ENCODE peak calls at places on chromosome 16, in seven cellular contexts. C, Y, B, E, T, Q and X are unnamed samples.

GRCh38 chr16:17483266-17483864 is 12.6 kb upstream of the XYLT1 start:
- DNase-seq in C (no peak), Y (no peak), B (no peak), E (no peak), T (no peak), Q (no peak), X (no peak)

GRCh38 chr16:75319513-75320401 is 68.3 kb upstream of the BCAR1 start:
- DNase-seq in C (no peak), Y (no peak), B (no peak), E (peak; percentile 12), T (no peak), Q (no peak), X (no peak)

GRCh38 chr16:17160285-17160854 is 310.4 kb downstream of the XYLT1 start:
- DNase-seq in C (no peak), Y (no peak), B (no peak), E (peak; percentile 31), T (no peak), Q (no peak), X (no peak)

GRCh38 chr16:89841275-89841674 is 13.0 kb downstream of the SPIRE2 start:
- DNase-seq in C (no peak), Y (no peak), B (no peak), E (no peak), T (no peak), Q (no peak), X (no peak)

GRCh38 chr16:69088684-69089083 is 16.8 kb upstream of the HAS3 start:
- DNase-seq in C (no peak), Y (no peak), B (no peak), E (no peak), T (no peak), Q (no peak), X (no peak)

GRCh38 chr16:14405611-14406537 is 224.2 kb downstream of the PARN start:
- DNase-seq in C (no peak), Y (no peak), B (no peak), E (peak; percentile 15), T (peak; percentile 33), Q (no peak), X (peak; percentile 45)

GRCh38 chr16:89096768-89097527 is 3.3 kb downstream of the ACSF3 start:
- DNase-seq in C (peak; percentile 63), Y (no peak), B (no peak), E (no peak), T (no peak), Q (no peak), X (no peak)

GRCh38 chr16:23466162-23466885 is 13.3 kb upstream of the COG7 start:
- DNase-seq in C (no peak), Y (peak; percentile 57), B (no peak), E (no peak), T (no peak), Q (peak; percentile 44), X (no peak)

GRCh38 chr16:57759541-57760356 is 24.2 kb downstream of the KATNB1 start:
- DNase-seq in C (no peak), Y (peak; percentile 62), B (no peak), E (no peak), T (no peak), Q (no peak), X (no peak)

GRCh38 chr16:24045641-24046040 is 209.9 kb downstream of the PRKCB start:
- DNase-seq in C (no peak), Y (no peak), B (no peak), E (peak; percentile 19), T (no peak), Q (peak; percentile 29), X (peak; percentile 47)

GRCh38 chr16:74608944-74609343 is 2.0 kb upstream of the GLG1 start:
- DNase-seq in C (peak; percentile 40), Y (no peak), B (no peak), E (no peak), T (no peak), Q (no peak), X (no peak)

GRCh38 chr16:49734330-49734729 is 121.6 kb downstream of the ZNF423 start:
- DNase-seq in C (no peak), Y (peak; percentile 38), B (no peak), E (no peak), T (no peak), Q (no peak), X (no peak)

GRCh38 chr16:12639044-12639443 is 164.6 kb downstream of the CPPED1 start:
- DNase-seq in C (no peak), Y (no peak), B (no peak), E (no peak), T (no peak), Q (no peak), X (no peak)

DNA sequence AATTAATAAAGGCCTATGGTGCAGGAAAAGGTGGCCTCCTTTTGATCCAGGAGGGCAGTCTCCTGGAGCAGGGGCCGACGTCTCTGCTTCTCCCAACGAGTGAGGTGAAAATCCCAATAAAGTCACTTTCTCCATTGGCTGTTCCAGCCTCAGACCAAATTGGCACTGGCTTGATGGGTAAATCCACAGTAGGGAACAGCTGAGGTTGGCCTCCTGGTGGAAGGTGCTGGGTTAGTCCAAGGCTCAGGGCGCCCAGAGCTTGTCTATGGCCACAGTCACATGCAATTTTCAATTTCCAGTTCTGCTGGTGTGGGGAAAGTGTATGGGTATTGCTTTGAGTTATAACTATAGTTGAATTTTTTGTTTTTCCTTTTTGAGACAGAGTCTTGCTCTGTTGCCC is 79.0 kb downstream of the NETO2 start:
- DNase-seq in C (no peak), Y (no peak), B (no peak), E (no peak), T (no peak), Q (no peak), X (no peak)
- TF ChIP-seq CTCF in C (no peak), Y (no peak), B (no peak), E (no peak), T (no peak), Q (no peak), X (no peak)

GRCh38 chr16:87145181-87146176 is 171.7 kb downstream of the C16orf95 start:
- DNase-seq in C (no peak), Y (no peak), B (no peak), E (no peak), T (no peak), Q (no peak), X (no peak)
- TF ChIP-seq CTCF in C (no peak), Y (no peak), B (no peak), E (no peak), T (no peak), Q (no peak), X (no peak)

GRCh38 chr16:886084-886543 is 84.7 kb downstream of the LMF1 start:
- DNase-seq in C (no peak), Y (no peak), B (peak; percentile 20), E (no peak), T (no peak), Q (no peak), X (peak; percentile 38)
- TF ChIP-seq CTCF in C (no peak), Y (no peak), B (no peak), E (no peak), T (no peak), Q (no peak), X (no peak)

GRCh38 chr16:26645629-26646028 is 421.1 kb upstream of the C16orf82 start:
- DNase-seq in C (peak; percentile 37), Y (no peak), B (no peak), E (peak; percentile 39), T (no peak), Q (no peak), X (peak; percentile 58)
- TF ChIP-seq CTCF in C (no peak), Y (peak; percentile 43), B (no peak), E (peak; percentile 68), T (no peak), Q (no peak), X (peak; percentile 33)

GRCh38 chr16:2720719-2721633 is 952 bp upstream of the PRSS27 start:
- DNase-seq in C (peak; percentile 83), Y (peak; percentile 89), B (peak; percentile 79), E (peak; percentile 85), T (peak; percentile 84), Q (peak; percentile 82), X (peak; percentile 82)
- TF ChIP-seq CTCF in C (peak; percentile 59), Y (peak; percentile 77), B (peak; percentile 82), E (peak; percentile 86), T (no peak), Q (peak; percentile 92), X (peak; percentile 87)

DNA sequence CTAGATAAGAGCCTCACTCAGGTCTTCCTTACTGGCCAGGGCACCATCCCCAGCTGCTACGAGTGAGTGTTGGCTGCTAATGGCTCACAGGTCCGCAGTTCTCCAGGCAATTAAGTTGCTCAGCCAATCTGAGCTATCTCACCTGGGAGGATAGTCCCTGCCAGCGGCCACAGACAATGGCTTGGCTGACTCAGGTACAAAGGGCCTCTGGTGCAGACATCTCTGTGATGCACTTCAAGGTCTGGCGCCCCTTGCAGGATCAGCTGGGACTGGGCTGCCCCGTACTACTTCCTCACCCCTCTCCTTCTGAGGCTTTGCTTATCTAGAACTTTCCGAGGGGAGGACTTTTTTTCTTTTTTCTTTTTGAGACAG is 49.2 kb upstream of the EMP2 start:
- DNase-seq in C (no peak), Y (no peak), B (no peak), E (no peak), T (no peak), Q (no peak), X (no peak)
- TF ChIP-seq CTCF in C (no peak), Y (no peak), B (no peak), E (no peak), T (no peak), Q (no peak), X (no peak)

DNA sequence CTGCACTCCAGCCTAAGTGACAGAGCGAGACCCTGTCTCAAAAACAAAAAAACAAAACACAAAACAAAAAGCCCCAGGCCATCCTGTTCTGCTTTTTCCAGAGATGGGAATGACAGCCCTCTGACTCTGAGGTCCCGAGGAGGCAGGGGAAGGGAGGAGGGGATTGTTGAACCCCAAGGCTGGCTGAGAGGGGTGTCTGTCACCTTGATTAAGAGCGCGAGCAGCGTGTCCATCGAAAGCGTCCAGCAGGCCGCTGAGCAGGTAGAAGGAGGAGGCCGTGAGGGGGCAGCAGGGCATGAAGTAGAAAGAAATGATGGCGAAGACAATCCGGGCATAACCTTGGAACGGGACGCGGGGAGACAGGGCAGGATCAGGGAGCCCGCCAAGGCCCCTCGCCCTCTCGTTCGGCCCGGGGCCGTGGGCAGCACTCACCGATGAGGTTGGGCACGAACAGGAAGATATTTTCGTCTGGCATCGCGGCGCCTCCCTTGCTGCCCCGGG is 593 bp downstream of the CDIPT start:
- DNase-seq in C (no peak), Y (no peak), B (no peak), E (no peak), T (peak; percentile 34), Q (no peak), X (peak; percentile 21)
- TF ChIP-seq CTCF in C (no peak), Y (no peak), B (no peak), E (no peak), T (no peak), Q (no peak), X (no peak)